ENCODE peak calls at places on chromosomes 2 and 18, in nine cellular contexts. M is GM23338; S is psoas muscle; H is cardiac muscle cell; Z is K562; B is fibroblast of lung; R is OCI-LY7; Q is effector memory CD4-positive, alpha-beta T cell; O is GM23248. L is an unnamed sample. For H3K4me1 and H3K36me3, the result is how much of the 10 kb centered on the place peaks cover.

GRCh38 chr2:82790277-82791021 is 1668.6 kb downstream of the SUCLG1 start:
- DNase-seq in R (no peak), M (no peak), Z (no peak), H (no peak), O (peak), S (no peak), B (peak), Q (no peak), L (no peak)

GRCh38 chr2:169670215-169670651 is 24.0 kb downstream of the CFAP210 start:
- DNase-seq in O (peak), M (no peak), R (no peak), B (peak), Q (no peak), S (no peak), Z (peak), H (no peak), L (no peak)

GRCh38 chr18:25734336-25734735 is 356.1 kb downstream of the SS18 start:
- DNase-seq in Z (no peak), H (no peak), S (no peak), M (peak), B (no peak), R (no peak), O (no peak), Q (no peak), L (no peak)

GRCh38 chr2:199757466-199757865 is 93.5 kb downstream of the FTCDNL1 start:
- DNase-seq in Z (no peak), O (peak), Q (no peak), B (peak), S (peak), H (no peak), R (no peak), M (no peak), L (no peak)

GRCh38 chr2:216362730-216363129 is 9.6 kb downstream of the MARCHF4 start:
- DNase-seq in O (peak), Z (no peak), S (no peak), B (peak), R (no peak), M (no peak), Q (no peak), H (peak), L (no peak)

GRCh38 chr2:170122883-170123547 is 54.9 kb upstream of the MYO3B start:
- DNase-seq in H (no peak), Z (no peak), R (no peak), M (no peak), O (peak), Q (no peak), B (peak), S (no peak), L (no peak)

GRCh38 chr2:177165731-177166711 is 46.6 kb upstream of the HNRNPA3 start:
- DNase-seq in H (no peak), Q (no peak), B (peak), Z (no peak), O (peak), R (peak), S (no peak), M (no peak), L (peak)

GRCh38 chr2:68447118-68447517 is 20.0 kb downstream of the FBXO48 start:
- DNase-seq in Q (no peak), Z (no peak), O (no peak), S (no peak), H (no peak), M (no peak), R (no peak), B (no peak), L (no peak)

GRCh38 chr2:120712180-120712678 is 23.4 kb upstream of the GLI2 start:
- DNase-seq in Q (no peak), S (no peak), M (no peak), H (no peak), Z (no peak), R (no peak), B (peak), O (peak), L (no peak)

GRCh38 chr2:176134978-176135575 is 5.6 kb downstream of the HOXD8 start:
- DNase-seq in Z (no peak), H (no peak), O (peak), Q (no peak), M (no peak), S (no peak), B (no peak), R (no peak), L (no peak)

GRCh38 chr2:6653281-6653750 is 212.4 kb downstream of the CMPK2 start:
- DNase-seq in B (no peak), R (no peak), O (no peak), Z (no peak), S (no peak), Q (no peak), M (no peak), H (no peak), L (no peak)

GRCh38 chr18:57210101-57210661 is 63.3 kb downstream of the BOD1L2 start:
- DNase-seq in H (peak), M (peak), B (peak), R (no peak), Q (no peak), Z (no peak), S (peak), O (peak), L (peak)

GRCh38 chr2:21175895-21176646 is 52.3 kb downstream of the TDRD15 start:
- DNase-seq in H (peak), B (peak), S (no peak), Z (no peak), M (peak), Q (no peak), O (no peak), R (peak), L (no peak)

GRCh38 chr2:51994123-51994788 is 962.3 kb upstream of the NRXN1 start:
- DNase-seq in O (no peak), B (no peak), H (peak), S (no peak), M (no peak), Q (no peak), Z (no peak), R (no peak), L (no peak)

GRCh38 chr2:23375448-23375847 is 9.5 kb upstream of the KLHL29 start:
- DNase-seq in S (no peak), R (peak), Q (no peak), B (no peak), Z (peak), O (peak), M (peak), H (no peak), L (no peak)

GRCh38 chr2:11169333-11169732 is 14.1 kb downstream of the SLC66A3 start:
- DNase-seq in M (no peak), B (no peak), Z (no peak), H (no peak), Q (no peak), R (no peak), O (no peak), S (no peak), L (no peak)

GRCh38 chr2:68772109-68772508 is 37.5 kb downstream of the ARHGAP25 start:
- DNase-seq in O (no peak), H (no peak), S (no peak), M (no peak), B (no peak), Q (no peak), Z (no peak), R (no peak), L (no peak)

GRCh38 chr2:209977386-209978239 is 24.8 kb upstream of the RPE start:
- DNase-seq in Z (no peak), S (no peak), H (peak), Q (no peak), O (peak), B (peak), M (peak), R (peak), L (no peak)

GRCh38 chr2:105808418-105809098 is 63.8 kb downstream of the NCK2 start:
- DNase-seq in R (no peak), Q (no peak), S (no peak), H (no peak), B (no peak), O (no peak), Z (no peak), M (no peak), L (no peak)

GRCh38 chr2:207478572-207478971 is 51.2 kb upstream of the CREB1 start:
- DNase-seq in R (no peak), Z (no peak), O (no peak), B (no peak), H (no peak), S (no peak), Q (no peak), M (no peak), L (no peak)

GRCh38 chr2:171512683-171513082 is 9.6 kb upstream of the CYBRD1 start:
- DNase-seq in B (no peak), O (no peak), Z (no peak), R (no peak), H (peak), S (no peak), M (no peak), Q (no peak), L (no peak)

GRCh38 chr2:137208361-137208973 is 443.1 kb downstream of the THSD7B start:
- DNase-seq in M (no peak), Q (no peak), R (no peak), S (no peak), O (peak), Z (no peak), H (no peak), B (no peak), L (no peak)

GRCh38 chr2:144086965-144087364 is 433.0 kb downstream of the ZEB2 start:
- DNase-seq in O (peak), H (no peak), B (peak), R (no peak), Q (no peak), S (no peak), M (no peak), Z (no peak), L (no peak)

GRCh38 chr18:24118750-24119577 is 19.9 kb upstream of the CABYR start:
- DNase-seq in H (peak), Q (peak), Z (peak), B (peak), R (peak), S (peak), M (peak), O (peak), L (peak)

GRCh38 chr2:184338776-184339175 is 259.6 kb upstream of the ZNF804A start:
- DNase-seq in S (no peak), Q (no peak), H (no peak), B (no peak), Z (no peak), R (no peak), M (peak), O (no peak), L (no peak)

GRCh38 chr2:233083782-233084181 is 23.6 kb downstream of the INPP5D start:
- DNase-seq in Z (no peak), R (no peak), Q (no peak), O (no peak), B (no peak), H (no peak), S (no peak), M (no peak), L (no peak)
- H3K4me1 ChIP-seq in Z (under half), R (half or more), Q (half or more), O (under half), B (under half), H (under half), S (under half), M (under half), L (under half)

DNA sequence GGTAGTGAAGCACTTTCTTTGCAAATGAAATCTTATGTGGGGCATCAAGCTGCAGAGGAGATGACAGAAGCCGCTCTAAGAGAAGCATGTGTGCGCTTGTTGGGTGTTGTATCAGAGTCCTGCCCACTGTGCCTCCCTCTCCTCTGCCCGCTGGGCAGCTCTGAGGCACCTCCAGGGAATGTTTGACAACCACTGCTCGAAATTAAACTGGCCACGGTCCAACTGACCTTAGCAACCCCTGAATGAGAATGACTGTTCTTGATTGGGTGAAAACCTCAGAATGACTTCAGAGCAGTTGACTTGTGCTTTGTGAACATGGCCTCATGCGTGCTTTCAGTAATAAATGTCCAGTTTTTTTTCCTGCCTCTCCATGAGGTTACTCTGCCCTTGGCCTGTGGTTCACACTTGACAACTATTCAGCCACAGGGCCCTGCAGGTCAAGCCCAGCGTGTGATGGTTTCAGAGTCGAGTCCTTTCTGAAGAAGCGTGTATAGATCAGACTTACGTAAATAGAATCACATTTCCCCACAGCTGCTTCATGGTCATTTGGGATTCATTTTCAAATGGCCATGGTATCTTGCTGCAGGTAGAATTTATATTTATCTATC is 95.0 kb downstream of the SLC4A3 start:
- DNase-seq in Q (no peak), M (no peak), H (no peak), R (no peak), B (peak), S (no peak), O (no peak), Z (no peak), L (no peak)
- H3K36me3 ChIP-seq in Q (under half), M (under half), H (under half), R (under half), B (under half), S (under half), O (under half), Z (under half), L (under half)

DNA sequence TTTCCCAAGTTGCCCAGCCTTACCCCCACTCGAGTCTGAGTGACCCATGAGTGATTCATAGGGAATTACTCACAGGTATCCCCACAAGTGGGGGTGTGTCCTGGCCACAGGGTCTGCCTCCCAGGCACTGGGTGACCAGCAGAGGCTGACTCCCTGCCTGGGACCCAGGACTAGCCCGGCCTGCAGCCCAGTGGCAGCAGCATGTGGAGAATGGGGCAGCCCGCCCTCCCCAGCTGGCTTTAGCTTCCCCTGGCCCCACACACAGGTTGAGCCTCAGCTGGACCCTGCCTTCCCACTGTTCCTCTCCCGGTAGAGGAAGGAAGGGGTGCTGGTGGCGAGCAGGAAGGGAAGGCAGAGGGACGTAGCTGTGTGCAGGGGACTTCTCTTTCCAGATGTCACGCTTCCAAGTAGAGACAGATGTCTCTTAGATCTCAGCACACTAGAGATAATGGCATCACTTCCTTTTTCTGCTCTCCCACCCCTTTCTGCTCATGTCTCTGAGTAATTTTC is 51.4 kb downstream of the EMILIN2 start:
- DNase-seq in M (no peak), O (peak), H (no peak), R (peak), S (no peak), B (no peak), Q (no peak), Z (no peak), L (no peak)
- H3K4me1 ChIP-seq in M (under half), O (under half), H (half or more), R (under half), S (under half), B (under half), Q (under half), Z (under half), L (under half)

DNA sequence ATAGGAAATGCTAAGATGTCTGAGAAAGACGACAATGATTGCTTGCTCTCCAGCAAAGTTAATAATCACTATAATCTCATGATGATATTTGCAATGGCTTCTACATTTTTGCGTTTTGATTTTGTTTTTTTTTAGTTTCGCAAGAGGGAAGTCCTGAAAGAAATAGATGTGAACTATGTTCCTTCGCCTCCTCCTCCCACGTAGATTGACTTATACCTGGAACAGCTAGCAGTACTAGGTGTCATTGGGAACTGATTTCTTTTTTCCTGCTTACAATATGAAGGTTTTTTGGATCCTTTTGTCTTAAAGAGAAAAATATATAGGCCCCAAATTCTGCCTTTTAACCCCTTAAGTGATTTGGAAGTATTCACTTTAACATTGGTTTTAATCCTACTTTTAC is 26.7 kb downstream of the ITPRID2 start:
- DNase-seq in R (no peak), B (no peak), O (no peak), H (no peak), S (no peak), M (no peak), Z (no peak), Q (no peak), L (no peak)
- H3K36me3 ChIP-seq in R (under half), B (under half), O (half or more), H (half or more), S (half or more), M (under half), Z (half or more), Q (under half), L (half or more)

GRCh38 chr2:33215299-33215698 is 261.1 kb upstream of the RASGRP3 start:
- DNase-seq in H (no peak), O (peak), R (no peak), Q (no peak), M (peak), Z (no peak), S (peak), B (peak), L (peak)
- H3K4me1 ChIP-seq in H (under half), O (half or more), R (under half), Q (under half), M (under half), Z (under half), S (under half), B (under half), L (half or more)

GRCh38 chr2:25233916-25234610 is 65.7 kb upstream of the POMC start:
- DNase-seq in H (no peak), R (no peak), O (no peak), B (no peak), S (no peak), Q (no peak), Z (no peak), M (no peak), L (no peak)
- H3K36me3 ChIP-seq in H (under half), R (under half), O (under half), B (under half), S (half or more), Q (half or more), Z (under half), M (half or more), L (half or more)

DNA sequence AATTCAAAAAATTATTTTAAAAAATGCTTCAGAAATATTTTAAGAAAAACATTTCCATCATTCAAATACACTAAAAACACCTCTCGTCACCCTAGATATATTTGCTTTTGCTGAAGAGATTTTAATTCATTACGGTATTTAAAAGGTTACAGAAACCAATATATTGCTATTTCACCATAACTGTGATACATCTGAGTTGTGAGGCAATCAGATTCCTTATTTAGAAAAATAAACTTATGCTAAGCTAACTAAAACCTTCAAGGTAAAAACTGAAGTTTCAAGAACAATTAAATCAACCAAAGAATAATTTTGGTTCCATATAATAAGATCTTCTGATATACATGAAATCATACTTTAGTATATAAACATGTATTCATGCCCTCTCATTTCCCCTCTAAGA is 32.8 kb downstream of the PELI1 start:
- DNase-seq in M (no peak), S (no peak), R (no peak), Z (no peak), H (no peak), B (peak), Q (no peak), O (peak), L (no peak)
- H3K4me1 ChIP-seq in M (under half), S (under half), R (half or more), Z (under half), H (under half), B (under half), Q (under half), O (under half), L (under half)

GRCh38 chr2:160279813-160280465 is 79.9 kb upstream of the ITGB6 start:
- DNase-seq in H (no peak), R (no peak), S (no peak), B (no peak), M (no peak), Q (no peak), O (peak), Z (no peak), L (no peak)
- H3K36me3 ChIP-seq in H (under half), R (under half), S (half or more), B (under half), M (under half), Q (half or more), O (half or more), Z (under half), L (half or more)

L was measured in tibial artery.